ENCODE peak calls at places on chromosomes 12 and 14, in five cellular contexts. X is IMR-90, E is ovary, P is GM12892, S is body of pancreas. R is an unnamed sample.

GRCh38 chr12:71556881-71557280 is 106.8 kb downstream of the ZFC3H1 start:
- DNase-seq in X (peak), S (no peak), E (no peak), P (no peak), R (no peak)

GRCh38 chr12:41621288-41621687 is 433.2 kb downstream of the PDZRN4 start:
- DNase-seq in E (no peak), X (no peak), S (no peak), P (no peak), R (no peak)

GRCh38 chr12:96364092-96364700 is 36.0 kb downstream of the CDK17 start:
- DNase-seq in E (no peak), P (no peak), X (no peak), S (no peak), R (no peak)

GRCh38 chr12:113688313-113688712 is 216.6 kb upstream of the LHX5 start:
- DNase-seq in P (no peak), X (no peak), S (no peak), E (no peak), R (no peak)

GRCh38 chr14:66284346-66284745 is 201.8 kb upstream of the CCDC196 start:
- DNase-seq in X (peak), P (no peak), S (no peak), E (no peak), R (no peak)

GRCh38 chr12:52275686-52276085 is 1.2 kb downstream of the KRT86 start:
- DNase-seq in S (no peak), X (no peak), P (no peak), E (no peak), R (no peak)

GRCh38 chr12:124715121-124715990 is 147.9 kb upstream of the NCOR2 start:
- DNase-seq in P (no peak), E (no peak), S (no peak), X (peak), R (no peak)

GRCh38 chr14:50109342-50109741 is 7.0 kb downstream of the VCPKMT start:
- DNase-seq in S (no peak), P (no peak), X (peak), E (no peak), R (no peak)

GRCh38 chr12:130649101-130649571 is 67.0 kb downstream of the RIMBP2 start:
- DNase-seq in S (no peak), P (no peak), E (no peak), X (no peak), R (no peak)

GRCh38 chr12:54680374-54680773 is 32.2 kb upstream of the DCD start:
- DNase-seq in P (no peak), X (peak), S (peak), E (no peak), R (no peak)

GRCh38 chr12:58819345-58819744 is 101.0 kb downstream of the LRIG3 start:
- DNase-seq in S (no peak), E (no peak), P (no peak), X (no peak), R (no peak)

GRCh38 chr12:130164931-130165330 is 2.7 kb downstream of the FZD10 start:
- DNase-seq in P (no peak), S (no peak), E (no peak), X (no peak), R (no peak)

GRCh38 chr14:105203057-105203494 is 22.0 kb upstream of the NUDT14 start:
- DNase-seq in E (peak), S (peak), X (peak), P (peak), R (peak)

GRCh38 chr14:61107148-61107641 is 126.2 kb downstream of the SLC38A6 start:
- DNase-seq in P (no peak), S (peak), X (no peak), E (no peak), R (peak)

GRCh38 chr12:53235742-53236442 is 3.9 kb upstream of the RARG start:
- DNase-seq in E (no peak), P (no peak), S (no peak), X (no peak), R (no peak)

GRCh38 chr14:96351986-96352385 is 11.2 kb downstream of the ATG2B start:
- DNase-seq in E (no peak), S (no peak), X (peak), P (no peak), R (no peak)

GRCh38 chr12:5222011-5222461 is 178.4 kb downstream of the KCNA5 start:
- DNase-seq in E (no peak), S (no peak), P (no peak), X (no peak), R (no peak)

GRCh38 chr14:64510825-64511679 is 6.5 kb downstream of the ZBTB1 start:
- DNase-seq in E (peak), P (no peak), X (peak), S (peak), R (peak)

GRCh38 chr12:130137141-130138018 is 24.9 kb upstream of the FZD10 start:
- DNase-seq in E (no peak), S (no peak), X (no peak), P (no peak), R (no peak)

GRCh38 chr12:48061943-48062719 is 43.7 kb downstream of the SENP1 start:
- DNase-seq in X (no peak), S (no peak), P (no peak), E (no peak), R (no peak)

GRCh38 chr14:105052110-105052458 is 13.1 kb downstream of the GPR132 start:
- DNase-seq in E (no peak), X (no peak), S (no peak), P (no peak), R (no peak)

GRCh38 chr12:93174048-93174447 is 203.7 kb upstream of the NUDT4 start:
- DNase-seq in X (peak), E (no peak), S (no peak), P (no peak), R (peak)

GRCh38 chr12:52380271-52380694 is 5.2 kb downstream of the KRT84 start:
- DNase-seq in S (peak), X (no peak), E (no peak), P (no peak), R (no peak)

GRCh38 chr12:101933866-101934514 is 56.6 kb downstream of the DRAM1 start:
- DNase-seq in S (no peak), P (no peak), E (no peak), X (no peak), R (no peak)

GRCh38 chr14:87934185-87934584 is 58.8 kb downstream of the GALC start:
- DNase-seq in E (no peak), S (no peak), X (peak), P (no peak), R (no peak)

GRCh38 chr12:51392556-51393237 is 1.5 kb upstream of the GALNT6 start:
- DNase-seq in E (no peak), X (no peak), S (peak), P (peak), R (no peak)

GRCh38 chr14:59363545-59364226 is 101.5 kb downstream of the GPR135 start:
- DNase-seq in P (no peak), S (no peak), E (no peak), X (peak), R (no peak)

GRCh38 chr12:97500537-97500936 is 37.9 kb downstream of the RMST start:
- DNase-seq in E (no peak), X (no peak), S (no peak), P (no peak), R (no peak)

GRCh38 chr14:20905661-20906060 is 14.5 kb downstream of the RNASE3 start:
- DNase-seq in X (no peak), E (no peak), P (no peak), S (no peak), R (no peak)

GRCh38 chr12:80195143-80195726 is 95.9 kb downstream of the OTOGL start:
- DNase-seq in E (no peak), P (no peak), S (peak), X (peak), R (peak)

GRCh38 chr14:23162800-23163199 is 20.7 kb downstream of the SLC7A8 start:
- DNase-seq in P (no peak), S (peak), X (no peak), E (no peak), R (no peak)

GRCh38 chr14:23159516-23159915 is 23.9 kb downstream of the SLC7A8 start:
- DNase-seq in S (no peak), E (no peak), P (no peak), X (no peak), R (no peak)

GRCh38 chr14:23162005-23162404 is 21.5 kb downstream of the SLC7A8 start:
- DNase-seq in P (no peak), S (peak), X (no peak), E (no peak), R (no peak)

GRCh38 chr14:23163830-23164229 is 19.6 kb downstream of the SLC7A8 start:
- DNase-seq in E (no peak), X (no peak), P (no peak), S (no peak), R (no peak)

DNA sequence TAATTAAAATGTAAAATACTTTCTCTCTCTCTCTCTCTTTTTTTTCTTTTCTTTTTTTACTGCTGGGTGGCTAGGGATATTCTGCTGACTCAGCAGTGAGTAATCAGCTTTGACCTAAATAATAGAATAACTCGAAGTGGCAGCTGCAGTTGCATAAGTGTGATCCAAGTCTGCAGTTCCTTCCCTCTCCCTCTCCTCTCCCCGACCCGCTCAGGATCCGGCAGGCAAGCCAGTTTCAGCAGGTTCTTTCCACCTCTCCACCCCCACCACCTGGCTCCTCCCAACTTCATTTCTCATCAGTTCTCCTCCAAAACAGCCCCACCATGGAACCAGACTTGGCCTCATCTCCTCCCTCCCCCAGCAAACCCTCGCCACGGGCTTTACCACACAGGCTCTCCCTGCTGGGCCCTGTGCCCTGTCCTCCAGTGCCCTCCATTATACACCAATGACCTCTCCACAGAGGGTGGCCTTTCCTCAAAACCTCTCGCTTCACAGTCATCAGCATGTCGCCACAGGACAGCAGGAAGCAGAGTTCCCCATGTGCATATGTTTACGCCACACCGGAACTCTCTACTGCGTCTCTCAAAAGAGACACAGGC is 22.4 kb downstream of the SLC7A8 start:
- DNase-seq in X (peak), P (no peak), S (peak), E (peak), R (no peak)
- TF ChIP-seq POLR2A in X (no peak), P (no peak), S (no peak), E (no peak), R (no peak)

GRCh38 chr12:104538056-104538455 is 81.3 kb downstream of the CHST11 start:
- DNase-seq in S (no peak), E (no peak), X (no peak), P (no peak), R (no peak)
- TF ChIP-seq POLR2A in S (no peak), E (no peak), X (no peak), P (no peak), R (no peak)

GRCh38 chr14:103334644-103335603 is 887 bp downstream of the EIF5 start:
- DNase-seq in P (no peak), S (peak), E (peak), X (peak), R (peak)
- TF ChIP-seq POLR2A in P (peak), S (peak), E (no peak), X (no peak), R (no peak)

DNA sequence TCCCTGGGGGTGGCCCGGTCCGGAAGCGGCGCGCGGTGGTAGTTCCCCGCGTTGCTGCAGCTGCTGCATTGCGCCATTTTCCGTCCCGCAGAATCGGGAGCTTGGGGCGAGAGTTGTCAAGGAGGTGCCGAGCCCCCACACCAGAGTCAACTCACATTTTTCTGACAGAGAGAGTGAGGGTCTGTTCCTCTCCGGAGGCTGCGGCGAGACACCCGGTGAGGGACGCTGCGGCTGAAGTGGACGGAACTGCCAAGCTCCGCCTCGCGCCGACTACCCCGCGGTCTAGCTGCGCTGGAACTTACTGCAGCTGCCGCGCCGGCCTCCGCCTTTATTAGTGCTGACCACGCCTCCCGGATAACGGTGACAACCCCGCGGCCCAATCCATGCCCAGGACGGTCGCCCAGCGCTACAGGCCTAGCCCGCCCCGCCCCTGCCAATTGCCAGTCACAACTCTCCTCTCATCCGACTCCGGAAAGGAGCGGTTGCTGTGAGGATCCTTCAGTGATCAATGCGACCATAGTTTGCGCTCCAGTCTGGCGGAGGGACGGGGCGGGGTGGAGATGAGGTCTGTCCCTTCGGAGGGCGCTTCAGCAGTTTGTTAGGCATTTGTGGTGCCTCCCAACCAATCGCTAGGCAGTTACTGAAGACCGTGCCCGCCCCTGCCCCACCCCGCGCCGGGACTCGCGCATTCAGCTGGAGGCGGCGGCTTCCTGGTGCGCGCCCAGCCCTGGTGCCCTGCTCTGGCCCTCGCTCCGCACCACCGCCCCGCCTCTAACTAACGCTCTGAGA is at the start of gene VAMP1:
- DNase-seq in X (peak), E (peak), P (peak), S (peak), R (peak)
- TF ChIP-seq POLR2A in X (peak), E (peak), P (peak), S (peak), R (peak)

DNA sequence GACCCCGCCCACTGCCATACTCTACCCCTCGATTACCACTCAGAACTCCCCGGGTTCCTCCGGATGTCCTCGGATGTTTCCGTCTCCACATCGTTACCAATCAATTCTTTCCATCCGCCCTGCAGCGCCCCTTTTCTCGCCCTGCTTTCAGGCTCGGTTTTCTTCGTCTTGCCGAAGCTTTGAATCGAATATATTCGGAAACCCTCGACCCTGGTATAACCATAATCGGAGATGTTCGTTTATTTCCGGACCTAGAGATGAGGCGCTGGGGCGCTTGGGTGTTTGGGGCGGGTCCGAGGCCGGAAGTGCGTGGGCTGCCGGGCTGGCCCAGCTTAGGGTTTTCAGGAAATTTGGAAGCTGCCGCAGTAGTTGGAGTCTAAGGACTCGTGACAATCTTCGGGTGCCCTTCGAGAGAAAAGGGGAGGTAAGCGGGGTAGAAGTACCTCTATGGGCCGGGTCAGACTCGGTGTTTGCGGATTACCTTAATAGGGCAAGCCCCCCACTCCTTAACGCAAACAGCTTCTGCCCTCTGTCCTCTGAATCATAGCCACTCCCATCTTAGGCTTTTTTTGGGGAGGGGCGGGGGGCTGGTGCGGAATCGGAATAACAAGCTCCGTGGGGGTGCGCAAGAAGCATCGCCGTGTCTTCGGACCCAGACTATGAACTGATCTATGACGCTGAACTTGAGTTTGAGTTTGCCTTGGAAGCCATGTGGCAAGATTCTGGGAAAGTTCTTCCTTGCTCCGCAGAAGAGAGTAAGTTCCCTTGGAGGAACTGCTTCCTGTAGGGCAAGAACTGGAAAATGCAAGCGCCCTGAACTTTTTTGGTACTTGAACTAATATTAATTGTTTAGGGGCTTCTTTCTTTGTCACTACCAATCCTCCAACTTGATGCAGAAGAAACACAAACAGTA is at the start of gene C14orf119:
- DNase-seq in X (peak), S (peak), E (no peak), P (peak), R (peak)
- TF ChIP-seq POLR2A in X (peak), S (peak), E (peak), P (peak), R (peak)

DNA sequence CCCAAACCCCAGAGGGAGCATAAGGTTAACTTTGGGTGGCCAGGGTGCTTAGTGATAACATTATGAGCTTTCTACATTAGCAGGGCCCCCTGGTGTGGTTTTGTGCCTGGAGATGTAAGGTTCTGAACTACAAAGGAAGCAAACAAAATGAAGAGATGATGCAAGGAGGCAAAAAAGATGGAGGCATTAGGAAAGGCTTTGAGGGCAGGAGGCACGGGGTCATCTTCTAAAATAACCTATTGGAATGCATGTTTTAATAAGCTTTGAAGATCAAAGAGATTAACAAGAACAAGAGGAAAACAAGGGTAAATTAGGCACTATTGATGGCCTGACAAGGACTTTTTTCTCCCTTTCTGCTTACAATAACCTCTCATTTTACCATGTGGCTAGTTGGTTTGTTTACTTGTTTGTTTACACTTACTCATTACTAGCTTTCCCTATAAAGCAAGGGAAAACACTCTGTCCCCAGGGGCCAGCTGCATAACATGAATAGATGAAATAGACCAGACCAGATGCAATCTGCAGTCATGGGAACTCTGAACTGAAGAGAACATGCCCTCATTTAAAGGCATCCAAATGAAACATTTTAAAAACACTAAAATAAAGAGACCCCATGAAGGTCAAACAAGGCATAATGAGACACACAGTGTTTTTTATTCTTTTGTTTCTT is 390.3 kb downstream of the DIO2 start:
- DNase-seq in E (no peak), X (no peak), P (no peak), S (no peak), R (no peak)
- TF ChIP-seq POLR2A in E (no peak), X (no peak), P (no peak), S (no peak), R (no peak)

GRCh38 chr12:916712-917445 is 32.6 kb downstream of the RAD52 start:
- DNase-seq in P (no peak), X (no peak), S (no peak), E (no peak), R (no peak)

GRCh38 chr12:915090-915489 is 34.4 kb downstream of the RAD52 start:
- DNase-seq in P (no peak), E (no peak), S (no peak), X (no peak), R (no peak)

GRCh38 chr12:913919-914718 is 35.4 kb downstream of the RAD52 start:
- DNase-seq in P (no peak), S (no peak), X (peak), E (no peak), R (no peak)

GRCh38 chr12:912466-913235 is 36.8 kb downstream of the RAD52 start:
- DNase-seq in E (no peak), X (no peak), S (no peak), P (no peak), R (no peak)

DNA sequence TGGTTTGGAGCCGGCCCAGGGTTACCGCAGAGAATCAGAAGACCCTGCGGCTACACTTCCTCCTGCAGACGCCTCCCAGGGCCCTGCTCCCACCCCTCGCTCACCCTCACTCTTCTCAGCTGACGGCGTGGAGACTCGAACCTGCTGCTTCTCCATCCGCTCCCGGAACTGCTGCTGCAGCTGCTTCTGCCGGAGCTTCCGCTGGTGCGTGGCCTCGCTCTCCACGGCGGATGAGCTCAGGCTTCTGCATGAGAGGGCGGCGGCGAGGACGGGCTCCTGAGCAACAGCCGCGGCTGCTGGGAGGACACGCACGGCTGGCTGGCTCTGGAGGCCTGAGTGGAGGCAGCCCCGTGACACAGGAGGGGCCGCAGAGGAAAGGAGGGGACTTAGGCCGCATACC is 33.3 kb downstream of the RAD52 start:
- DNase-seq in X (no peak), E (no peak), S (no peak), P (no peak), R (peak)
- TF ChIP-seq POLR2A in X (no peak), E (no peak), S (no peak), P (no peak), R (no peak)

GRCh38 chr12:10364839-10365681 is 24.8 kb downstream of the KLRK1 start:
- DNase-seq in P (peak), E (peak), S (peak), X (peak), R (no peak)
- TF ChIP-seq POLR2A in P (no peak), E (peak), S (no peak), X (no peak), R (no peak)

GRCh38 chr12:12266873-12267634 is at the start of gene LRP6:
- DNase-seq in X (peak), S (peak), P (peak), E (peak), R (peak)
- TF ChIP-seq POLR2A in X (peak), S (peak), P (peak), E (peak), R (no peak)

R was measured in heart left ventricle.